ENCODE peak calls at places on chromosomes 2 and 18, in six cellular contexts. H is brain microvascular endothelial cell, P is A549, J is GM12865, Q is WTC11, V is progenitor cell of endocrine pancreas. W is an unnamed sample.

GRCh38 chr2:63058742-63059433 is 8.3 kb downstream of the OTX1 start:
- DNase-seq in H (no peak), P (no peak), J (no peak), Q (peak; percentile 60), V (peak; percentile 25), W (no peak)

GRCh38 chr2:207528980-207529329 is 807 bp upstream of the CREB1 start:
- DNase-seq in H (no peak), P (peak; percentile 50), J (peak; percentile 82), Q (no peak), V (no peak), W (peak; percentile 38)

GRCh38 chr2:73749314-73749713 is 12.2 kb upstream of the TPRKB start:
- DNase-seq in H (no peak), P (no peak), J (no peak), Q (no peak), V (no peak), W (no peak)

GRCh38 chr2:38474058-38474457 is 97.0 kb upstream of the ATL2 start:
- DNase-seq in H (no peak), P (no peak), J (peak; percentile 32), Q (no peak), V (no peak), W (no peak)

GRCh38 chr2:108612153-108612513 is 77.9 kb downstream of the LIMS1 start:
- DNase-seq in H (no peak), P (no peak), J (peak; percentile 97), Q (no peak), V (no peak), W (no peak)

GRCh38 chr2:222038086-222038802 is 260.6 kb downstream of the PAX3 start:
- DNase-seq in H (no peak), P (no peak), J (no peak), Q (no peak), V (no peak), W (no peak)

GRCh38 chr2:38835015-38835601 is 40.6 kb downstream of the DHX57 start:
- DNase-seq in H (peak; percentile 6), P (no peak), J (peak; percentile 17), Q (no peak), V (no peak), W (peak; percentile 3)

GRCh38 chr18:80046011-80046410 is 11.8 kb downstream of the RBFA start:
- DNase-seq in H (no peak), P (no peak), J (no peak), Q (no peak), V (no peak), W (no peak)

GRCh38 chr2:218238896-218239295 is 21.9 kb downstream of the ARPC2 start:
- DNase-seq in H (no peak), P (no peak), J (no peak), Q (no peak), V (no peak), W (no peak)

GRCh38 chr2:133777607-133778006 is 209.3 kb upstream of the NCKAP5 start:
- DNase-seq in H (no peak), P (no peak), J (no peak), Q (no peak), V (no peak), W (peak; percentile 55)

GRCh38 chr2:221836091-221836490 is 264.0 kb upstream of the EPHA4 start:
- DNase-seq in H (no peak), P (no peak), J (no peak), Q (no peak), V (no peak), W (no peak)

GRCh38 chr2:43178055-43178598 is 48.3 kb downstream of the ZFP36L2 start:
- DNase-seq in H (no peak), P (no peak), J (no peak), Q (no peak), V (no peak), W (no peak)

GRCh38 chr2:216372761-216373291 is 543 bp upstream of the MARCHF4 start:
- DNase-seq in H (peak; percentile 74), P (peak; percentile 22), J (no peak), Q (no peak), V (no peak), W (no peak)

GRCh38 chr2:71813315-71813714 is 334.3 kb downstream of the CYP26B1 start:
- DNase-seq in H (no peak), P (no peak), J (no peak), Q (no peak), V (no peak), W (no peak)

GRCh38 chr2:196238836-196239380 is 67.5 kb upstream of the STK17B start:
- DNase-seq in H (no peak), P (no peak), J (no peak), Q (no peak), V (no peak), W (no peak)

GRCh38 chr2:199718074-199718473 is 132.9 kb downstream of the FTCDNL1 start:
- DNase-seq in H (no peak), P (no peak), J (no peak), Q (no peak), V (no peak), W (no peak)
- TF ChIP-seq CTCF in H (no peak), P (no peak), J (no peak), Q (no peak), V (no peak), W (no peak)

GRCh38 chr18:74556166-74556565 is 21.9 kb downstream of the CNDP1 start:
- DNase-seq in H (no peak), P (no peak), J (no peak), Q (no peak), V (peak; percentile 41), W (peak; percentile 18)

GRCh38 chr18:74546751-74547530 is 12.6 kb downstream of the CNDP1 start:
- DNase-seq in H (no peak), P (no peak), J (peak; percentile 14), Q (no peak), V (no peak), W (peak; percentile 30)

GRCh38 chr18:74549591-74550104 is 15.3 kb downstream of the CNDP1 start:
- DNase-seq in H (no peak), P (no peak), J (no peak), Q (no peak), V (no peak), W (no peak)

GRCh38 chr18:74550886-74551285 is 16.6 kb downstream of the CNDP1 start:
- DNase-seq in H (no peak), P (no peak), J (no peak), Q (no peak), V (no peak), W (no peak)

DNA sequence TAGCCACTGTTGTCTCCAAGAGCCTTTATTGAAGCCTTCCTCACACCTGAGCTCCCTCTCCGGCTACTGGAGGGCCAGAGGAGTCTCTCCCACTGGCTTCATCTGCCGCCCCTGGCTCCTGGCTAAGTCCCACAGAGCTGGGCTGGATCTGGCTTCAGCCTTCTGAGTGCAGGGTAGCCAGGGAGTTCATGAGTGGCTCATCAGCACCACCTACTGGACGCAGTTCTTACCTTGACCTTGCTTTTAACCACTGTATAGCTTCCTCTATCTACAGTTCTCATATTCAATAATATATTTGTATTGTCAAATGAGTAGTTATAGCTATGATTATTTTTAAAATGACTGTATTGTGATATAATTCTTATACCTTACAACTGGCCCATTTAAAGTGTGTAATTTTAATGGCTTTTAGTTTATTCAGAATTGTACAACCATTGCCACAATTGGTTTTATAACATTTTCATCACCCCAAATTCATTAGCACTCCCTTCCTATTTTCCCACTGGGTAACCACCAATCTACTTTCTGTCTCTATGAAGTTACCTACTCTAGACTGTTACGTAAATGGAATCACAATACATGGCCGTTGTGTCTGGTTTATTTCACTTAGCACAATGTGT is 17.7 kb downstream of the CNDP1 start:
- DNase-seq in H (peak; percentile 82), P (peak; percentile 70), J (peak; percentile 86), Q (peak; percentile 87), V (peak; percentile 61), W (peak; percentile 86)
- TF ChIP-seq CTCF in H (peak; percentile 87), P (peak; percentile 70), J (peak; percentile 81), Q (peak; percentile 77), V (peak; percentile 87), W (peak; percentile 78)

GRCh38 chr2:229752970-229753729 is 38.8 kb upstream of the DNER start:
- DNase-seq in H (no peak), P (no peak), J (no peak), Q (no peak), V (no peak), W (no peak)

DNA sequence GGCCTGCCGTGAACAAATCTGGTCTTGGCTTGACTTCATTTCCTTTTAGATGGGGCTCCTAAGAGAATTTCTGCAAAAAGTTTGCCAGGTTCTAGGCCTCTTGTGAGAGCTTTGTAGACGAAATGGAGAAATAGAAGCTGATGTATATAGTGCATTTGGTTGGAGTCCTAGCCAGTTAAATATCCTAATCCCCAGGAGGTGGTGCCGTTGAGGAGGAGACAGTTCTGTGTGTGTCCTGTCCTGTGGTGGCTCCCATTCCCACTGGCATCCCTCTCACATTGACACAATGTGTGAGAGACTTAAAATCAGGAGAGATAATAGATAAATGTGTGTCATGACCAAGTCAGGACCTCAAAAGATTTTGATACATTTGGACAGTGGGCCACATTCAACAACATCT is 34.6 kb upstream of the DNER start:
- DNase-seq in H (no peak), P (no peak), J (no peak), Q (no peak), V (no peak), W (no peak)
- TF ChIP-seq CTCF in H (peak; percentile 32), P (no peak), J (peak; percentile 7), Q (no peak), V (no peak), W (no peak)

GRCh38 chr2:190183535-190183934 is 121.0 kb upstream of the MSTN start:
- DNase-seq in H (no peak), P (no peak), J (no peak), Q (no peak), V (no peak), W (no peak)
- TF ChIP-seq CTCF in H (no peak), P (no peak), J (no peak), Q (no peak), V (no peak), W (no peak)

GRCh38 chr2:172114579-172114978 is 11.9 kb upstream of the DLX2 start:
- DNase-seq in H (no peak), P (no peak), J (no peak), Q (no peak), V (no peak), W (no peak)

GRCh38 chr2:172109670-172110421 is 7.1 kb upstream of the DLX2 start:
- DNase-seq in H (no peak), P (no peak), J (no peak), Q (peak; percentile 36), V (no peak), W (no peak)

GRCh38 chr2:172116107-172116506 is 13.4 kb upstream of the DLX2 start:
- DNase-seq in H (no peak), P (no peak), J (no peak), Q (no peak), V (no peak), W (no peak)

GRCh38 chr2:172109256-172109655 is 6.6 kb upstream of the DLX2 start:
- DNase-seq in H (no peak), P (no peak), J (no peak), Q (no peak), V (no peak), W (no peak)

DNA sequence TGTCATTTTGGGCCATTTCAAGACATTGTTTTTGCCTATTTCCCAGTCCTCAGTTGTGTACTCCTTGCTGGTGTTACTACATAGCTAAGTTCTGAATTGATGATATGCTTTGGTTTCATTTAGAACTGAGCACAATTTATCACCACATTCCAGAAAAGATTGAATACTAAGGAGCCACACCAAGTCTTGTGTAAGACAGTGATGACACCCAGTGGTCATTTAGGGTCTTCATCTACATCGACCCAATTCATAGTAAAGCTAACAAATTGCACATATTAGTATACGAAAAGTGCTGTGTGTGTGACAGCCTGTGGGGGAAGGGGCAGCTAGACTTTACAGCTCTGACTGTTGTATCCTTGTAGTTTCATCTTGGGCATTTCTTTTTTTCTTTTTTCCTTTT is 10.9 kb upstream of the DLX2 start:
- DNase-seq in H (no peak), P (no peak), J (peak; percentile 39), Q (no peak), V (no peak), W (no peak)
- TF ChIP-seq CTCF in H (peak; percentile 44), P (peak; percentile 52), J (peak; percentile 26), Q (peak; percentile 27), V (no peak), W (no peak)

W was measured in Calu3.